ENCODE peak calls at places on chromosomes 12 and 14, in ten cellular contexts. V, C, X, Y, W, G, N, D, M and B are unnamed samples.

GRCh38 chr14:102317564-102318248 is 1.8 kb upstream of the ZNF839 start:
- DNase-seq in V (peak), C (peak), X (no peak), Y (no peak), W (peak), G (no peak), N (peak), D (no peak), M (peak), B (peak)

GRCh38 chr12:81963651-81964050 is 204.5 kb upstream of the PPFIA2 start:
- DNase-seq in V (no peak), C (peak), X (no peak), Y (no peak), W (no peak), G (no peak), N (no peak), D (no peak), M (no peak), B (no peak)

GRCh38 chr14:99568567-99569560 is 35.1 kb downstream of the CCDC85C start:
- DNase-seq in V (no peak), C (peak), X (peak), Y (no peak), W (peak), G (no peak), N (peak), D (no peak), M (peak), B (peak)

GRCh38 chr12:27971606-27972005 is 927 bp downstream of the PTHLH start:
- DNase-seq in V (no peak), C (peak), X (no peak), Y (no peak), W (no peak), G (no peak), N (no peak), D (no peak), M (no peak), B (peak)

GRCh38 chr14:73754911-73755360 is 40.8 kb upstream of the PNMA1 start:
- DNase-seq in V (no peak), C (peak), X (no peak), Y (no peak), W (peak), G (no peak), N (peak), D (no peak), M (no peak), B (no peak)

GRCh38 chr12:110647669-110648068 is 33.7 kb downstream of the TCTN1 start:
- DNase-seq in V (peak), C (no peak), X (no peak), Y (no peak), W (no peak), G (peak), N (no peak), D (no peak), M (no peak), B (no peak)

GRCh38 chr14:66008631-66009030 is 477.5 kb upstream of the CCDC196 start:
- DNase-seq in V (no peak), C (no peak), X (no peak), Y (no peak), W (no peak), G (no peak), N (no peak), D (no peak), M (no peak), B (no peak)

GRCh38 chr12:24617471-24617870 is 331.4 kb downstream of the BCAT1 start:
- DNase-seq in V (no peak), C (peak), X (no peak), Y (no peak), W (peak), G (no peak), N (no peak), D (no peak), M (no peak), B (no peak)

GRCh38 chr12:46526231-46526630 is 153.7 kb upstream of the SLC38A2 start:
- DNase-seq in V (no peak), C (no peak), X (no peak), Y (no peak), W (no peak), G (no peak), N (no peak), D (no peak), M (no peak), B (no peak)

GRCh38 chr12:29971431-29971830 is 187.7 kb upstream of the TMTC1 start:
- DNase-seq in V (no peak), C (no peak), X (no peak), Y (no peak), W (no peak), G (no peak), N (no peak), D (no peak), M (no peak), B (peak)